ENCODE peak calls at places on chromosomes 12 and 14, in nine cellular contexts. One of them, this sample, is unnamed.

GRCh38 chr14:91893659-91894058 is 26.3 kb upstream of the TC2N start:
- DNase-seq in DMS 273 treated with DMSO at 0.1 percent for 48 hours: no peak
- DNase-seq in non-pigmented ciliary epithelial cell: no peak
- DNase-seq in CD8-positive, alpha-beta T cell: no peak
- DNase-seq in ACHN: no peak
- DNase-seq in AG09309: no peak
- DNase-seq in effector memory CD4-positive, alpha-beta T cell: no peak
- DNase-seq in H4: no peak
- DNase-seq in stimulated activated CD8-positive, alpha-beta memory T cell treated with anti-CD3 and anti-CD28 coated beads, Interleukin-15, amount 100 ng/mL, for 1 hour: no peak
- DNase-seq in this sample: no peak

GRCh38 chr12:129614221-129614885 is 289.5 kb downstream of the TMEM132D start:
- DNase-seq in DMS 273 treated with DMSO at 0.1 percent for 48 hours: no peak
- DNase-seq in non-pigmented ciliary epithelial cell: no peak
- DNase-seq in CD8-positive, alpha-beta T cell: no peak
- DNase-seq in ACHN: peak
- DNase-seq in AG09309: no peak
- DNase-seq in effector memory CD4-positive, alpha-beta T cell: no peak
- DNase-seq in H4: peak
- DNase-seq in stimulated activated CD8-positive, alpha-beta memory T cell treated with anti-CD3 and anti-CD28 coated beads, Interleukin-15, amount 100 ng/mL, for 1 hour: no peak
- DNase-seq in this sample: no peak

GRCh38 chr12:94271351-94271750 is 123.0 kb downstream of the PLXNC1 start:
- DNase-seq in DMS 273 treated with DMSO at 0.1 percent for 48 hours: no peak
- DNase-seq in non-pigmented ciliary epithelial cell: no peak
- DNase-seq in CD8-positive, alpha-beta T cell: no peak
- DNase-seq in ACHN: no peak
- DNase-seq in AG09309: no peak
- DNase-seq in effector memory CD4-positive, alpha-beta T cell: no peak
- DNase-seq in H4: no peak
- DNase-seq in stimulated activated CD8-positive, alpha-beta memory T cell treated with anti-CD3 and anti-CD28 coated beads, Interleukin-15, amount 100 ng/mL, for 1 hour: no peak
- DNase-seq in this sample: no peak

GRCh38 chr12:126182619-126183236 is 1117.5 kb downstream of the AACS start:
- DNase-seq in DMS 273 treated with DMSO at 0.1 percent for 48 hours: no peak
- DNase-seq in non-pigmented ciliary epithelial cell: no peak
- DNase-seq in CD8-positive, alpha-beta T cell: no peak
- DNase-seq in ACHN: no peak
- DNase-seq in AG09309: peak
- DNase-seq in effector memory CD4-positive, alpha-beta T cell: no peak
- DNase-seq in H4: peak
- DNase-seq in stimulated activated CD8-positive, alpha-beta memory T cell treated with anti-CD3 and anti-CD28 coated beads, Interleukin-15, amount 100 ng/mL, for 1 hour: no peak
- DNase-seq in this sample: no peak

GRCh38 chr14:33464563-33464962 is 486.3 kb downstream of the EGLN3 start:
- DNase-seq in DMS 273 treated with DMSO at 0.1 percent for 48 hours: no peak
- DNase-seq in non-pigmented ciliary epithelial cell: no peak
- DNase-seq in CD8-positive, alpha-beta T cell: no peak
- DNase-seq in ACHN: no peak
- DNase-seq in AG09309: no peak
- DNase-seq in effector memory CD4-positive, alpha-beta T cell: no peak
- DNase-seq in H4: no peak
- DNase-seq in stimulated activated CD8-positive, alpha-beta memory T cell treated with anti-CD3 and anti-CD28 coated beads, Interleukin-15, amount 100 ng/mL, for 1 hour: no peak
- DNase-seq in this sample: no peak

GRCh38 chr12:553216-554000 is 93.7 kb downstream of the B4GALNT3 start:
- DNase-seq in DMS 273 treated with DMSO at 0.1 percent for 48 hours: no peak
- DNase-seq in non-pigmented ciliary epithelial cell: no peak
- DNase-seq in CD8-positive, alpha-beta T cell: no peak
- DNase-seq in ACHN: no peak
- DNase-seq in AG09309: no peak
- DNase-seq in effector memory CD4-positive, alpha-beta T cell: peak
- DNase-seq in H4: no peak
- DNase-seq in stimulated activated CD8-positive, alpha-beta memory T cell treated with anti-CD3 and anti-CD28 coated beads, Interleukin-15, amount 100 ng/mL, for 1 hour: no peak
- DNase-seq in this sample: no peak

GRCh38 chr12:15522574-15523187 is 200.4 kb downstream of the PTPRO start:
- DNase-seq in DMS 273 treated with DMSO at 0.1 percent for 48 hours: no peak
- DNase-seq in non-pigmented ciliary epithelial cell: no peak
- DNase-seq in CD8-positive, alpha-beta T cell: no peak
- DNase-seq in ACHN: peak
- DNase-seq in AG09309: no peak
- DNase-seq in effector memory CD4-positive, alpha-beta T cell: no peak
- DNase-seq in H4: peak
- DNase-seq in stimulated activated CD8-positive, alpha-beta memory T cell treated with anti-CD3 and anti-CD28 coated beads, Interleukin-15, amount 100 ng/mL, for 1 hour: no peak
- DNase-seq in this sample: no peak

GRCh38 chr14:51293926-51294290 is 53.9 kb downstream of the TMX1 start:
- DNase-seq in DMS 273 treated with DMSO at 0.1 percent for 48 hours: no peak
- DNase-seq in non-pigmented ciliary epithelial cell: no peak
- DNase-seq in CD8-positive, alpha-beta T cell: no peak
- DNase-seq in ACHN: no peak
- DNase-seq in AG09309: no peak
- DNase-seq in effector memory CD4-positive, alpha-beta T cell: no peak
- DNase-seq in H4: no peak
- DNase-seq in stimulated activated CD8-positive, alpha-beta memory T cell treated with anti-CD3 and anti-CD28 coated beads, Interleukin-15, amount 100 ng/mL, for 1 hour: no peak
- DNase-seq in this sample: no peak

GRCh38 chr14:103131580-103131979 is 8.3 kb downstream of the TNFAIP2 start:
- DNase-seq in DMS 273 treated with DMSO at 0.1 percent for 48 hours: no peak
- DNase-seq in non-pigmented ciliary epithelial cell: no peak
- DNase-seq in CD8-positive, alpha-beta T cell: no peak
- DNase-seq in ACHN: no peak
- DNase-seq in AG09309: no peak
- DNase-seq in effector memory CD4-positive, alpha-beta T cell: no peak
- DNase-seq in H4: no peak
- DNase-seq in stimulated activated CD8-positive, alpha-beta memory T cell treated with anti-CD3 and anti-CD28 coated beads, Interleukin-15, amount 100 ng/mL, for 1 hour: no peak
- DNase-seq in this sample: no peak

GRCh38 chr12:131940121-131940520 is 9.6 kb upstream of the EP400 start:
- DNase-seq in DMS 273 treated with DMSO at 0.1 percent for 48 hours: no peak
- DNase-seq in non-pigmented ciliary epithelial cell: no peak
- DNase-seq in CD8-positive, alpha-beta T cell: no peak
- DNase-seq in ACHN: no peak
- DNase-seq in AG09309: no peak
- DNase-seq in effector memory CD4-positive, alpha-beta T cell: no peak
- DNase-seq in H4: no peak
- DNase-seq in stimulated activated CD8-positive, alpha-beta memory T cell treated with anti-CD3 and anti-CD28 coated beads, Interleukin-15, amount 100 ng/mL, for 1 hour: no peak
- DNase-seq in this sample: no peak

GRCh38 chr12:116698554-116698953 is 39.3 kb downstream of the SPRING1 start:
- DNase-seq in DMS 273 treated with DMSO at 0.1 percent for 48 hours: no peak
- DNase-seq in non-pigmented ciliary epithelial cell: no peak
- DNase-seq in CD8-positive, alpha-beta T cell: no peak
- DNase-seq in ACHN: no peak
- DNase-seq in AG09309: no peak
- DNase-seq in effector memory CD4-positive, alpha-beta T cell: no peak
- DNase-seq in H4: no peak
- DNase-seq in stimulated activated CD8-positive, alpha-beta memory T cell treated with anti-CD3 and anti-CD28 coated beads, Interleukin-15, amount 100 ng/mL, for 1 hour: no peak
- DNase-seq in this sample: no peak

GRCh38 chr14:69014829-69015259 is 35.7 kb upstream of the ACTN1 start:
- DNase-seq in DMS 273 treated with DMSO at 0.1 percent for 48 hours: no peak
- DNase-seq in non-pigmented ciliary epithelial cell: no peak
- DNase-seq in CD8-positive, alpha-beta T cell: no peak
- DNase-seq in ACHN: no peak
- DNase-seq in AG09309: no peak
- DNase-seq in effector memory CD4-positive, alpha-beta T cell: no peak
- DNase-seq in H4: no peak
- DNase-seq in stimulated activated CD8-positive, alpha-beta memory T cell treated with anti-CD3 and anti-CD28 coated beads, Interleukin-15, amount 100 ng/mL, for 1 hour: no peak
- DNase-seq in this sample: no peak

GRCh38 chr14:31560759-31561154 is 447 bp upstream of the NUBPL start:
- DNase-seq in DMS 273 treated with DMSO at 0.1 percent for 48 hours: no peak
- DNase-seq in non-pigmented ciliary epithelial cell: no peak
- DNase-seq in CD8-positive, alpha-beta T cell: no peak
- DNase-seq in ACHN: no peak
- DNase-seq in AG09309: no peak
- DNase-seq in effector memory CD4-positive, alpha-beta T cell: no peak
- DNase-seq in H4: no peak
- DNase-seq in stimulated activated CD8-positive, alpha-beta memory T cell treated with anti-CD3 and anti-CD28 coated beads, Interleukin-15, amount 100 ng/mL, for 1 hour: no peak
- DNase-seq in this sample: no peak

GRCh38 chr14:104436741-104437701 is 142.5 kb upstream of the C14orf180 start:
- DNase-seq in DMS 273 treated with DMSO at 0.1 percent for 48 hours: no peak
- DNase-seq in non-pigmented ciliary epithelial cell: no peak
- DNase-seq in CD8-positive, alpha-beta T cell: no peak
- DNase-seq in ACHN: no peak
- DNase-seq in AG09309: no peak
- DNase-seq in effector memory CD4-positive, alpha-beta T cell: no peak
- DNase-seq in H4: no peak
- DNase-seq in stimulated activated CD8-positive, alpha-beta memory T cell treated with anti-CD3 and anti-CD28 coated beads, Interleukin-15, amount 100 ng/mL, for 1 hour: no peak
- DNase-seq in this sample: no peak

GRCh38 chr14:24132061-24132685 is 1.7 kb downstream of the FITM1 start:
- DNase-seq in DMS 273 treated with DMSO at 0.1 percent for 48 hours: no peak
- DNase-seq in non-pigmented ciliary epithelial cell: no peak
- DNase-seq in CD8-positive, alpha-beta T cell: no peak
- DNase-seq in ACHN: no peak
- DNase-seq in AG09309: no peak
- DNase-seq in effector memory CD4-positive, alpha-beta T cell: no peak
- DNase-seq in H4: no peak
- DNase-seq in stimulated activated CD8-positive, alpha-beta memory T cell treated with anti-CD3 and anti-CD28 coated beads, Interleukin-15, amount 100 ng/mL, for 1 hour: no peak
- DNase-seq in this sample: peak

GRCh38 chr12:15837141-15837781 is 44.9 kb upstream of the STRAP start:
- DNase-seq in DMS 273 treated with DMSO at 0.1 percent for 48 hours: no peak
- DNase-seq in non-pigmented ciliary epithelial cell: no peak
- DNase-seq in CD8-positive, alpha-beta T cell: no peak
- DNase-seq in ACHN: no peak
- DNase-seq in AG09309: peak
- DNase-seq in effector memory CD4-positive, alpha-beta T cell: no peak
- DNase-seq in H4: peak
- DNase-seq in stimulated activated CD8-positive, alpha-beta memory T cell treated with anti-CD3 and anti-CD28 coated beads, Interleukin-15, amount 100 ng/mL, for 1 hour: no peak
- DNase-seq in this sample: no peak

GRCh38 chr14:52399886-52400599 is 85.9 kb downstream of the PTGER2 start:
- DNase-seq in DMS 273 treated with DMSO at 0.1 percent for 48 hours: no peak
- DNase-seq in non-pigmented ciliary epithelial cell: peak
- DNase-seq in CD8-positive, alpha-beta T cell: no peak
- DNase-seq in ACHN: peak
- DNase-seq in AG09309: no peak
- DNase-seq in effector memory CD4-positive, alpha-beta T cell: no peak
- DNase-seq in H4: peak
- DNase-seq in stimulated activated CD8-positive, alpha-beta memory T cell treated with anti-CD3 and anti-CD28 coated beads, Interleukin-15, amount 100 ng/mL, for 1 hour: no peak
- DNase-seq in this sample: no peak

GRCh38 chr14:22850944-22851790 is 14.8 kb downstream of the MMP14 start:
- DNase-seq in DMS 273 treated with DMSO at 0.1 percent for 48 hours: no peak
- DNase-seq in non-pigmented ciliary epithelial cell: peak
- DNase-seq in CD8-positive, alpha-beta T cell: no peak
- DNase-seq in ACHN: peak
- DNase-seq in AG09309: peak
- DNase-seq in effector memory CD4-positive, alpha-beta T cell: no peak
- DNase-seq in H4: peak
- DNase-seq in stimulated activated CD8-positive, alpha-beta memory T cell treated with anti-CD3 and anti-CD28 coated beads, Interleukin-15, amount 100 ng/mL, for 1 hour: no peak
- DNase-seq in this sample: peak

GRCh38 chr12:105262461-105263184 is 26.6 kb upstream of the APPL2 start:
- DNase-seq in DMS 273 treated with DMSO at 0.1 percent for 48 hours: no peak
- DNase-seq in non-pigmented ciliary epithelial cell: no peak
- DNase-seq in CD8-positive, alpha-beta T cell: no peak
- DNase-seq in ACHN: no peak
- DNase-seq in AG09309: no peak
- DNase-seq in effector memory CD4-positive, alpha-beta T cell: no peak
- DNase-seq in H4: no peak
- DNase-seq in stimulated activated CD8-positive, alpha-beta memory T cell treated with anti-CD3 and anti-CD28 coated beads, Interleukin-15, amount 100 ng/mL, for 1 hour: no peak
- DNase-seq in this sample: no peak

GRCh38 chr14:80215756-80216581 is 4.7 kb upstream of the DIO2 start:
- DNase-seq in DMS 273 treated with DMSO at 0.1 percent for 48 hours: no peak
- DNase-seq in non-pigmented ciliary epithelial cell: no peak
- DNase-seq in CD8-positive, alpha-beta T cell: no peak
- DNase-seq in ACHN: no peak
- DNase-seq in AG09309: no peak
- DNase-seq in effector memory CD4-positive, alpha-beta T cell: no peak
- DNase-seq in H4: peak
- DNase-seq in stimulated activated CD8-positive, alpha-beta memory T cell treated with anti-CD3 and anti-CD28 coated beads, Interleukin-15, amount 100 ng/mL, for 1 hour: no peak
- DNase-seq in this sample: no peak

GRCh38 chr12:88665051-88665450 is 84.8 kb upstream of the KITLG start:
- DNase-seq in DMS 273 treated with DMSO at 0.1 percent for 48 hours: no peak
- DNase-seq in non-pigmented ciliary epithelial cell: no peak
- DNase-seq in CD8-positive, alpha-beta T cell: no peak
- DNase-seq in ACHN: no peak
- DNase-seq in AG09309: no peak
- DNase-seq in effector memory CD4-positive, alpha-beta T cell: no peak
- DNase-seq in H4: no peak
- DNase-seq in stimulated activated CD8-positive, alpha-beta memory T cell treated with anti-CD3 and anti-CD28 coated beads, Interleukin-15, amount 100 ng/mL, for 1 hour: no peak
- DNase-seq in this sample: no peak

GRCh38 chr12:88624911-88625310 is 44.6 kb upstream of the KITLG start:
- DNase-seq in DMS 273 treated with DMSO at 0.1 percent for 48 hours: no peak
- DNase-seq in non-pigmented ciliary epithelial cell: peak
- DNase-seq in CD8-positive, alpha-beta T cell: no peak
- DNase-seq in ACHN: no peak
- DNase-seq in AG09309: peak
- DNase-seq in effector memory CD4-positive, alpha-beta T cell: no peak
- DNase-seq in H4: no peak
- DNase-seq in stimulated activated CD8-positive, alpha-beta memory T cell treated with anti-CD3 and anti-CD28 coated beads, Interleukin-15, amount 100 ng/mL, for 1 hour: no peak
- DNase-seq in this sample: no peak

GRCh38 chr14:105532735-105533141 is 6.4 kb downstream of the TMEM121 start:
- DNase-seq in DMS 273 treated with DMSO at 0.1 percent for 48 hours: peak
- DNase-seq in non-pigmented ciliary epithelial cell: no peak
- DNase-seq in CD8-positive, alpha-beta T cell: no peak
- DNase-seq in ACHN: no peak
- DNase-seq in AG09309: no peak
- DNase-seq in effector memory CD4-positive, alpha-beta T cell: no peak
- DNase-seq in H4: no peak
- DNase-seq in stimulated activated CD8-positive, alpha-beta memory T cell treated with anti-CD3 and anti-CD28 coated beads, Interleukin-15, amount 100 ng/mL, for 1 hour: no peak
- DNase-seq in this sample: no peak

GRCh38 chr12:51265024-51265423 is 5.2 kb downstream of the SMAGP start:
- DNase-seq in DMS 273 treated with DMSO at 0.1 percent for 48 hours: no peak
- DNase-seq in non-pigmented ciliary epithelial cell: no peak
- DNase-seq in CD8-positive, alpha-beta T cell: no peak
- DNase-seq in ACHN: no peak
- DNase-seq in AG09309: no peak
- DNase-seq in effector memory CD4-positive, alpha-beta T cell: no peak
- DNase-seq in H4: no peak
- DNase-seq in stimulated activated CD8-positive, alpha-beta memory T cell treated with anti-CD3 and anti-CD28 coated beads, Interleukin-15, amount 100 ng/mL, for 1 hour: no peak
- DNase-seq in this sample: no peak

GRCh38 chr12:29043069-29043468 is 106.0 kb upstream of the FAR2 start:
- DNase-seq in DMS 273 treated with DMSO at 0.1 percent for 48 hours: no peak
- DNase-seq in non-pigmented ciliary epithelial cell: no peak
- DNase-seq in CD8-positive, alpha-beta T cell: no peak
- DNase-seq in ACHN: no peak
- DNase-seq in AG09309: peak
- DNase-seq in effector memory CD4-positive, alpha-beta T cell: no peak
- DNase-seq in H4: no peak
- DNase-seq in stimulated activated CD8-positive, alpha-beta memory T cell treated with anti-CD3 and anti-CD28 coated beads, Interleukin-15, amount 100 ng/mL, for 1 hour: no peak
- DNase-seq in this sample: no peak

GRCh38 chr14:77023001-77023996 is 5.2 kb downstream of the IRF2BPL start:
- DNase-seq in DMS 273 treated with DMSO at 0.1 percent for 48 hours: no peak
- DNase-seq in non-pigmented ciliary epithelial cell: no peak
- DNase-seq in CD8-positive, alpha-beta T cell: no peak
- DNase-seq in ACHN: no peak
- DNase-seq in AG09309: no peak
- DNase-seq in effector memory CD4-positive, alpha-beta T cell: no peak
- DNase-seq in H4: no peak
- DNase-seq in stimulated activated CD8-positive, alpha-beta memory T cell treated with anti-CD3 and anti-CD28 coated beads, Interleukin-15, amount 100 ng/mL, for 1 hour: no peak
- DNase-seq in this sample: no peak

GRCh38 chr12:3730111-3730510 is 22.8 kb downstream of the CRACR2A start:
- DNase-seq in DMS 273 treated with DMSO at 0.1 percent for 48 hours: no peak
- DNase-seq in non-pigmented ciliary epithelial cell: no peak
- DNase-seq in CD8-positive, alpha-beta T cell: no peak
- DNase-seq in ACHN: no peak
- DNase-seq in AG09309: no peak
- DNase-seq in effector memory CD4-positive, alpha-beta T cell: no peak
- DNase-seq in H4: no peak
- DNase-seq in stimulated activated CD8-positive, alpha-beta memory T cell treated with anti-CD3 and anti-CD28 coated beads, Interleukin-15, amount 100 ng/mL, for 1 hour: no peak
- DNase-seq in this sample: no peak

GRCh38 chr12:19846561-19846960 is 407.3 kb downstream of the AEBP2 start:
- DNase-seq in DMS 273 treated with DMSO at 0.1 percent for 48 hours: no peak
- DNase-seq in non-pigmented ciliary epithelial cell: peak
- DNase-seq in CD8-positive, alpha-beta T cell: no peak
- DNase-seq in ACHN: peak
- DNase-seq in AG09309: no peak
- DNase-seq in effector memory CD4-positive, alpha-beta T cell: no peak
- DNase-seq in H4: peak
- DNase-seq in stimulated activated CD8-positive, alpha-beta memory T cell treated with anti-CD3 and anti-CD28 coated beads, Interleukin-15, amount 100 ng/mL, for 1 hour: no peak
- DNase-seq in this sample: no peak

GRCh38 chr12:67413577-67413976 is 144.4 kb downstream of the CAND1 start:
- DNase-seq in DMS 273 treated with DMSO at 0.1 percent for 48 hours: no peak
- DNase-seq in non-pigmented ciliary epithelial cell: no peak
- DNase-seq in CD8-positive, alpha-beta T cell: no peak
- DNase-seq in ACHN: no peak
- DNase-seq in AG09309: no peak
- DNase-seq in effector memory CD4-positive, alpha-beta T cell: no peak
- DNase-seq in H4: no peak
- DNase-seq in stimulated activated CD8-positive, alpha-beta memory T cell treated with anti-CD3 and anti-CD28 coated beads, Interleukin-15, amount 100 ng/mL, for 1 hour: no peak
- DNase-seq in this sample: peak

This sample was measured in epithelial cell of prostate.